ENCODE peak calls at places on chromosomes 1 and 21, in five cellular contexts. A is PC-9, E is aorta, Y is hepatocyte, X is ovary. H is an unnamed sample. For H3K4me1, the result is how much of the 10 kb centered on the place peaks cover.

GRCh38 chr1:38133304-38133703 is 86.7 kb upstream of the POU3F1 start:
- DNase-seq in X (no peak), E (no peak), Y (no peak), A (no peak), H (peak)

GRCh38 chr21:38660333-38661295 is 145.1 kb upstream of the ETS2 start:
- DNase-seq in E (peak), X (peak), Y (peak), A (no peak), H (no peak)

GRCh38 chr21:29403922-29404538 is 105.3 kb downstream of the BACH1 start:
- DNase-seq in X (no peak), A (no peak), Y (no peak), E (no peak), H (no peak)

GRCh38 chr1:89908993-89909436 is 85.9 kb upstream of the ZNF326 start:
- DNase-seq in X (no peak), E (no peak), A (peak), Y (no peak), H (no peak)

GRCh38 chr1:220093361-220094015 is 444 bp upstream of the IARS2 start:
- DNase-seq in Y (no peak), A (no peak), X (no peak), E (no peak), H (no peak)

GRCh38 chr1:166064324-166064926 is 102.4 kb downstream of the FAM78B start:
- DNase-seq in Y (no peak), E (no peak), X (no peak), A (no peak), H (no peak)

GRCh38 chr1:25565188-25565591 is 21.8 kb downstream of the LDLRAP1 start:
- DNase-seq in Y (no peak), E (no peak), X (no peak), A (no peak), H (no peak)

GRCh38 chr1:154878371-154879355 is 8.6 kb upstream of the KCNN3 start:
- DNase-seq in E (peak), A (no peak), Y (peak), X (peak), H (peak)

GRCh38 chr1:160367516-160367900 is 637 bp downstream of the NHLH1 start:
- DNase-seq in E (no peak), Y (no peak), X (no peak), A (no peak), H (no peak)

GRCh38 chr1:206551985-206552325 is 44.6 kb downstream of the RASSF5 start:
- DNase-seq in E (no peak), X (no peak), A (no peak), Y (no peak), H (no peak)

GRCh38 chr1:28290851-28291250 is 31.5 kb downstream of the SESN2 start:
- DNase-seq in A (no peak), E (no peak), Y (peak), X (no peak), H (no peak)

GRCh38 chr1:115289940-115290339 is 48.1 kb downstream of the NGF start:
- DNase-seq in E (no peak), A (no peak), Y (no peak), X (no peak), H (no peak)

GRCh38 chr1:175341631-175342429 is 149.3 kb upstream of the KIAA0040 start:
- DNase-seq in A (peak), E (no peak), X (no peak), Y (no peak), H (no peak)

GRCh38 chr1:202247837-202248795 is 54.5 kb downstream of the LGR6 start:
- DNase-seq in Y (no peak), E (no peak), A (no peak), X (peak), H (peak)

GRCh38 chr1:61054636-61055035 is 27.7 kb upstream of the NFIA start:
- DNase-seq in A (no peak), E (no peak), X (no peak), Y (no peak), H (no peak)
- H3K4me1 ChIP-seq in A (under half), E (under half), X (under half), Y (under half), H (under half)

DNA sequence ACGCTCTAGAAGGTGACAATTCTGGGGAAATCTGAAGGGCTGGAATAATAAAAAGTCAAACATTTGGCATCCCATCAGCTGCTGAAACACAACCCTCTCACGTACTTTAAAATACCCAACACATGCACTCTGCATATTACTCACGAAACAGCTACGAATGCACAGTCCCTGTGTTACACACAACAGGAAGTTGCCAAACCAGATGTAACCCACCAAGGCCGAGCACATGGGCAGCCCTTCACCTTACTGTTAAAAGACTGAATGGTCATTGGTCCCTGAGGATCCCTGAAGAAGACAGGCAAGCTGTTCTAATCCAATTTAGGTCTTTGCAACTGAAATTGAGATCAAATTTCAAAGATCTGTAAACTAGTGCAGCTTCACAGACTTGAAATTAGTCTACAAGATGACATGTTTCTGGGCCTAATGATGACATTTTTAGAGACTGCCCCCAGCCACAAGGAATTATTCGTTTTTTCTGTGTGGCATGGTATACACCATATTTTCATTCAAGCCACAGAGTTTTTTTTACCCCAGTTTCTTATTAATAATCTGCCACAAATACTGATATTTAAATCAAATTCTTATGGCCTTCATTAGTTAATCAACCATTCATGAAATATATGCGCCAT is 25.6 kb upstream of the IER5 start:
- DNase-seq in X (no peak), A (no peak), E (no peak), Y (no peak), H (no peak)
- H3K4me3 ChIP-seq in X (no peak), A (no peak), E (no peak), Y (no peak), H (no peak)

DNA sequence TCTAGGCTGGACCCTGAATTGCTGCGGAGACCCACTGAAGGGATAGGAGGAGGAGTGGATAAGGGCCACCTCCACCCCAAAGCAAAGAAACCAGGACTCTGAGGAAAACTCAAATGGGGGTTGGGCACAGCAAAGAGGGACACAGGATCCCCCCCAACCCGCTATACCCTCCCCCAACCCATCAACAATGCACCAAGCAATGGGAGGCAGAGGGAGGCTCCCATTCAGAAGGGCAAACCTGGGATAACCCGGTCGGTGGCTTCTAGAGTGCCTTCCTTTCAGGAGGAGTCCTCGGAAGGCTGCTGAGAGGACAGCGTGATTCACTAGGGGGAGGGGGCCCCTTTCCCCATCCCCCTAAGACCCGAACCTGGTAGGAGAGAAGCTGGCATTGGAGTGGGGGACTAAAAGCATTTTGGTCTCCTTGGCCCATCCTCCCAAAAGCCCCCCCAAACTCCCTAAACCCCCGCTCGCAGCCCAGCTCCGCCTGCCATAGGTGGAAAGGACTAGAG is 1.3 kb downstream of the MEF2D start:
- DNase-seq in E (no peak), Y (peak), X (no peak), A (peak), H (peak)
- H3K4me1 ChIP-seq in E (under half), Y (half or more), X (under half), A (under half), H (half or more)

DNA sequence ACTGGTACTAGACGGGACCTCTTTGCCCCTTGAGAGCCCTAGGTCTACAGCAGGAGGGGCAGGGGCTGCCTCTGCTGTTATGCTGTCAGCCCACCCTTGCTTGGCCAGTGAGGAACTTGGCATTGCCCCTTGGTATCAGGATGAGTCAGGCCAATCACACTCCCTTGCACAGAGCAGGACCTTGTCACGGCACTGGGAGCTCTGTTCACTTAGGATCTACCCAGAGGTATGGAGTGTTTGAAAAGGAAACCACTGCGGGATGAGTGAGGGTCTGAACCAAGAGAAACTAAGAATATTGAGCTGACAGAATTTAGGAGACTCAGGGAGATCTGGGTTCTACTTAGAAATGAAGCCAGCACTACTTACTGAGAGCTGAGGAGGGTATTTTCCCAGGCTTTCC is 1.8 kb downstream of the FABP3 start:
- DNase-seq in E (no peak), Y (no peak), X (no peak), A (no peak), H (no peak)
- H3K4me3 ChIP-seq in E (no peak), Y (no peak), X (no peak), A (no peak), H (no peak)

DNA sequence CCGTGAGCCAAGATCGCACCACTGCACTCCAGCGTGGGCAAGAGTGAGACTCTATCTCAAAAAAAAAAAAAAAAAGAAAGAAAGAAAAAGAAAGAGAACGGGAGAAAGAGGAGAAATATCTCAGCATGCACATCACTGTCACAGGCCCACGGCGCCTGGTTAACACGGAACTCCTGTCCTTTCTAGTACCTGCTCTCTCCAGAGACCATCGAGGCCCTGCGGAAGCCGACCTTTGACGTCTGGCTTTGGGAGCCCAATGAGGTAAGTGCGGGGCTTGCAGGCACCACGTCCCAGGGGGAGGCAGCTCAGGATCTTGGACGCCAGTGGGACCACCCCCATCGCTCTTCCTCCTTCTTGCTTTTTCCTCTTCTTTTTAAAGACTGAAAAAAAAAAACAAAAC is 100.4 kb downstream of the PDE9A start:
- DNase-seq in X (no peak), A (no peak), E (no peak), Y (no peak), H (no peak)
- H3K4me1 ChIP-seq in X (under half), A (under half), E (under half), Y (under half), H (under half)

GRCh38 chr1:179875606-179876288 is 1.9 kb downstream of the TOR1AIP2 start:
- DNase-seq in A (no peak), X (no peak), E (no peak), Y (no peak), H (no peak)
- H3K4me3 ChIP-seq in A (peak), X (peak), E (no peak), Y (peak), H (no peak)

GRCh38 chr1:223837687-223838086 is 8.1 kb downstream of the TP53BP2 start:
- DNase-seq in A (no peak), X (no peak), E (no peak), Y (no peak), H (no peak)
- H3K4me1 ChIP-seq in A (half or more), X (under half), E (under half), Y (under half), H (under half)